ENCODE peak calls at places on chromosomes 5 and 9, in eight cellular contexts. N is tibial nerve; D is effector memory CD4-positive, alpha-beta T cell; L is body of pancreas; H is H7; E is Calu3; B is substantia nigra; Q is stimulated activated CD4-positive, alpha-beta T cell treated with anti-CD3 and anti-CD28 coated beads, Interleukin-4, amount 100 ng/mL, for 48 hours. U is an unnamed sample.

GRCh38 chr5:150584561-150585335 is 55.7 kb upstream of the SYNPO start:
- DNase-seq in D (no peak), E (no peak), N (no peak), L (no peak), H (no peak), B (no peak), Q (no peak), U (no peak)

GRCh38 chr9:99353408-99353807 is 131.3 kb downstream of the SEC61B start:
- DNase-seq in D (no peak), H (no peak), B (no peak), N (peak; percentile 67), L (peak; percentile 37), Q (no peak), E (no peak), U (peak; percentile 40)

GRCh38 chr9:116088396-116088795 is 65.2 kb upstream of the PAPPA start:
- DNase-seq in L (no peak), B (no peak), Q (no peak), H (no peak), D (no peak), E (no peak), N (no peak), U (no peak)

GRCh38 chr5:14266686-14267085 is 123.5 kb downstream of the TRIO start:
- DNase-seq in D (no peak), L (no peak), Q (no peak), B (no peak), E (no peak), N (no peak), H (no peak), U (no peak)

GRCh38 chr5:158513490-158514301 is 586.0 kb downstream of the EBF1 start:
- DNase-seq in E (no peak), H (no peak), D (no peak), L (no peak), B (no peak), N (no peak), Q (no peak), U (no peak)

GRCh38 chr9:92808726-92809451 is 44.3 kb upstream of the BICD2 start:
- DNase-seq in L (peak; percentile 77), Q (peak; percentile 55), D (peak; percentile 13), N (peak; percentile 36), E (peak; percentile 80), H (peak; percentile 88), B (no peak), U (peak; percentile 42)

GRCh38 chr5:142398719-142399034 is 73.9 kb upstream of the SPRY4 start:
- DNase-seq in E (no peak), L (no peak), B (no peak), N (no peak), D (no peak), Q (no peak), H (no peak), U (no peak)

GRCh38 chr9:81314525-81314924 is 374.8 kb downstream of the TLE1 start:
- DNase-seq in D (no peak), L (no peak), B (no peak), Q (no peak), N (no peak), E (peak; percentile 2), H (no peak), U (no peak)

GRCh38 chr5:75050415-75050814 is 1.9 kb downstream of the GCNT4 start:
- DNase-seq in N (no peak), E (peak; percentile 26), Q (no peak), B (no peak), H (peak; percentile 56), L (peak; percentile 14), D (no peak), U (no peak)

GRCh38 chr9:7622481-7622880 is 177.1 kb downstream of the DMAC1 start:
- DNase-seq in L (no peak), H (no peak), Q (no peak), E (no peak), D (no peak), B (no peak), N (no peak), U (no peak)

GRCh38 chr9:12884736-12885395 is 110.0 kb downstream of the LURAP1L start:
- DNase-seq in L (no peak), N (no peak), B (no peak), Q (no peak), D (no peak), E (peak; percentile 22), H (peak; percentile 8), U (no peak)

GRCh38 chr5:115033861-115034260 is 135.8 kb downstream of the TRIM36 start:
- DNase-seq in N (no peak), B (peak; percentile 4), D (no peak), Q (no peak), H (peak; percentile 26), L (no peak), E (peak; percentile 7), U (no peak)

GRCh38 chr9:33719581-33720374 is 75.6 kb upstream of the PRSS3 start:
- DNase-seq in H (peak; percentile 61), Q (peak; percentile 37), E (peak; percentile 63), D (no peak), L (peak; percentile 39), B (no peak), N (no peak), U (no peak)

GRCh38 chr9:18985464-18985951 is 47.5 kb downstream of the SAXO1 start:
- DNase-seq in D (no peak), L (no peak), N (no peak), E (no peak), B (no peak), H (no peak), Q (no peak), U (no peak)

GRCh38 chr5:179255527-179256228 is 89.6 kb downstream of the ADAMTS2 start:
- DNase-seq in H (no peak), N (no peak), D (no peak), Q (no peak), E (no peak), L (no peak), B (no peak), U (no peak)

GRCh38 chr5:103014983-103015382 is 105.0 kb downstream of the GIN1 start:
- DNase-seq in H (no peak), D (no peak), Q (no peak), B (no peak), N (no peak), E (no peak), L (no peak), U (no peak)

GRCh38 chr5:136087961-136088871 is 44.4 kb upstream of the SMAD5 start:
- DNase-seq in D (no peak), H (no peak), L (peak; percentile 85), E (peak; percentile 73), Q (no peak), N (no peak), B (no peak), U (peak; percentile 64)

GRCh38 chr9:134434896-134435506 is 108.7 kb downstream of the RXRA start:
- DNase-seq in L (peak; percentile 100), D (no peak), N (peak; percentile 98), H (no peak), E (peak; percentile 81), B (peak; percentile 96), Q (no peak), U (peak; percentile 94)

GRCh38 chr5:124748687-124749594 is 2.5 kb upstream of the ZNF608 start:
- DNase-seq in D (no peak), L (peak; percentile 87), N (peak; percentile 67), B (peak; percentile 87), H (peak; percentile 81), Q (no peak), E (peak; percentile 83), U (peak; percentile 82)

GRCh38 chr9:96156578-96156977 is 145.4 kb downstream of the HSD17B3 start:
- DNase-seq in D (no peak), N (no peak), B (no peak), Q (no peak), L (no peak), E (no peak), H (peak; percentile 51), U (no peak)

GRCh38 chr9:3532158-3532557 is 6.4 kb upstream of the RFX3 start:
- DNase-seq in H (no peak), L (no peak), D (no peak), N (no peak), B (no peak), E (no peak), Q (no peak), U (no peak)

GRCh38 chr9:3502560-3503398 is 23.0 kb downstream of the RFX3 start:
- DNase-seq in H (no peak), Q (no peak), D (no peak), E (no peak), L (no peak), N (no peak), B (no peak), U (no peak)

GRCh38 chr5:104628906-104629305 is 1066.3 kb upstream of the NUDT12 start:
- DNase-seq in Q (no peak), N (no peak), D (no peak), L (no peak), B (no peak), H (no peak), E (no peak), U (no peak)

GRCh38 chr5:172119921-172120688 is 67.9 kb downstream of the STK10 start:
- DNase-seq in L (no peak), N (no peak), D (no peak), Q (no peak), E (no peak), H (peak; percentile 64), B (no peak), U (no peak)

GRCh38 chr5:14869286-14870164 is 2.1 kb downstream of the ANKH start:
- DNase-seq in D (no peak), N (no peak), H (no peak), L (no peak), Q (peak; percentile 26), B (no peak), E (no peak), U (no peak)

GRCh38 chr9:89046832-89047231 is 55.6 kb downstream of the S1PR3 start:
- DNase-seq in B (no peak), D (no peak), L (no peak), E (no peak), N (peak; percentile 36), H (no peak), Q (no peak), U (no peak)

GRCh38 chr9:137055385-137056364 is 1.8 kb upstream of the ENTPD2 start:
- DNase-seq in Q (no peak), L (peak; percentile 98), D (no peak), E (peak; percentile 65), H (peak; percentile 78), N (peak; percentile 78), B (peak; percentile 96), U (peak; percentile 61)

GRCh38 chr5:137565450-137565849 is 66.3 kb upstream of the SPOCK1 start:
- DNase-seq in Q (no peak), E (no peak), H (no peak), D (no peak), N (no peak), L (no peak), B (no peak), U (no peak)

GRCh38 chr9:92438900-92439526 is 14.7 kb upstream of the OMD start:
- DNase-seq in H (no peak), Q (no peak), E (no peak), L (no peak), N (no peak), B (no peak), D (no peak), U (no peak)

GRCh38 chr5:126983874-126984266 is 46.5 kb downstream of the MARCHF3 start:
- DNase-seq in B (no peak), E (no peak), N (no peak), D (no peak), H (no peak), Q (no peak), L (no peak), U (no peak)

GRCh38 chr9:37555786-37556185 is 20.4 kb downstream of the FBXO10 start:
- DNase-seq in L (no peak), D (no peak), H (no peak), B (no peak), N (no peak), Q (no peak), E (no peak), U (no peak)

GRCh38 chr9:121862371-121862970 is 211.0 kb downstream of the DAB2IP start:
- DNase-seq in B (no peak), E (no peak), D (no peak), H (no peak), Q (no peak), L (no peak), N (no peak), U (no peak)

GRCh38 chr9:13750639-13751038 is 471.1 kb upstream of the MPDZ start:
- DNase-seq in N (no peak), E (no peak), L (no peak), B (no peak), H (peak; percentile 1), Q (no peak), D (no peak), U (no peak)

GRCh38 chr9:100579665-100580064 is 1.8 kb downstream of the CAVIN4 start:
- DNase-seq in D (no peak), H (no peak), L (no peak), Q (no peak), E (no peak), B (no peak), N (no peak), U (no peak)